ENCODE peak calls at places on chromosomes 13 and 19, in eight cellular contexts. W, E, C, H, M, O, K and D are unnamed samples.

GRCh38 chr19:13979224-13979623 is 26.9 kb downstream of the RFX1 start:
- DNase-seq in W (no peak), M (no peak), O (no peak), H (peak; percentile 49), C (no peak), E (no peak), K (no peak), D (no peak)

GRCh38 chr13:99059498-99060070 is 81.7 kb upstream of the DOCK9 start:
- DNase-seq in C (no peak), E (no peak), H (no peak), W (no peak), M (no peak), O (no peak), K (no peak), D (no peak)

GRCh38 chr13:50081106-50081898 is 66.1 kb downstream of the KCNRG start:
- DNase-seq in K (peak; percentile 68), O (peak; percentile 71), W (peak; percentile 42), H (peak; percentile 71), C (no peak), M (peak; percentile 47), E (no peak), D (peak; percentile 18)

GRCh38 chr19:44617481-44617880 is 4.1 kb downstream of the IGSF23 start:
- DNase-seq in K (no peak), O (no peak), W (no peak), M (no peak), H (no peak), E (peak; percentile 20), C (no peak), D (no peak)

GRCh38 chr13:64371045-64371444 is 2859.1 kb downstream of the PCDH9 start:
- DNase-seq in M (no peak), W (no peak), E (peak; percentile 66), O (no peak), K (no peak), H (no peak), C (no peak), D (peak; percentile 45)

GRCh38 chr19:6719540-6719861 is 949 bp downstream of the C3 start:
- DNase-seq in E (no peak), C (no peak), H (no peak), M (no peak), K (no peak), W (no peak), O (no peak), D (no peak)

GRCh38 chr19:6318772-6319171 is 14.6 kb downstream of the ACER1 start:
- DNase-seq in W (no peak), H (no peak), O (no peak), M (no peak), K (peak; percentile 16), C (no peak), E (no peak), D (peak; percentile 33)

GRCh38 chr13:99256709-99257108 is 1.5 kb downstream of the GPR18 start:
- DNase-seq in C (no peak), H (no peak), E (no peak), W (no peak), M (no peak), O (no peak), K (no peak), D (no peak)

GRCh38 chr19:16542894-16543498 is 759 bp upstream of the CHERP start:
- DNase-seq in C (peak; percentile 5), W (no peak), M (no peak), E (no peak), K (peak; percentile 15), O (no peak), H (no peak), D (peak; percentile 10)

GRCh38 chr13:41107584-41108014 is 25.0 kb downstream of the KBTBD6 start:
- DNase-seq in E (no peak), O (no peak), M (no peak), W (no peak), C (no peak), K (no peak), H (no peak), D (no peak)

GRCh38 chr13:22403144-22403543 is 732.3 kb downstream of the FGF9 start:
- DNase-seq in E (no peak), O (no peak), W (no peak), K (no peak), C (no peak), M (no peak), H (no peak), D (no peak)

GRCh38 chr19:8666814-8667405 is 31.7 kb downstream of the ACTL9 start:
- DNase-seq in K (no peak), M (no peak), C (no peak), O (no peak), H (no peak), W (no peak), E (no peak), D (no peak)

GRCh38 chr19:41697198-41697855 is 9.3 kb upstream of the CEACAM7 start:
- DNase-seq in E (no peak), K (no peak), H (no peak), W (no peak), M (no peak), O (no peak), C (no peak), D (no peak)

GRCh38 chr19:29245221-29245620 is 32.3 kb upstream of the UQCRFS1 start:
- DNase-seq in K (no peak), M (peak; percentile 22), W (no peak), H (no peak), O (no peak), C (no peak), E (no peak), D (no peak)

GRCh38 chr13:74683411-74683810 is 549.2 kb upstream of the KLF12 start:
- DNase-seq in K (no peak), M (no peak), H (no peak), W (no peak), C (no peak), E (no peak), O (no peak), D (peak; percentile 34)

GRCh38 chr13:111288276-111288675 is 32.2 kb upstream of the TEX29 start:
- DNase-seq in H (no peak), E (no peak), M (peak; percentile 64), K (no peak), W (no peak), C (no peak), O (no peak), D (no peak)

GRCh38 chr13:44399045-44399444 is 25.4 kb downstream of the SERP2 start:
- DNase-seq in M (peak; percentile 74), H (no peak), O (no peak), E (no peak), C (no peak), W (no peak), K (no peak), D (no peak)

GRCh38 chr13:45859682-45860081 is 8.1 kb upstream of the SIAH3 start:
- DNase-seq in W (no peak), M (peak; percentile 43), E (no peak), O (no peak), K (no peak), H (no peak), C (peak; percentile 48), D (peak; percentile 40)

GRCh38 chr13:50711449-50711848 is 132.0 kb downstream of the DLEU7 start:
- DNase-seq in M (no peak), C (no peak), O (no peak), E (no peak), K (no peak), W (no peak), H (no peak), D (no peak)

GRCh38 chr13:43303040-43303729 is 279.8 kb downstream of the DNAJC15 start:
- DNase-seq in K (no peak), H (peak; percentile 83), M (peak; percentile 62), E (no peak), C (peak; percentile 42), W (no peak), O (peak; percentile 74), D (peak; percentile 32)

GRCh38 chr19:6247007-6247288 is 32.8 kb downstream of the MLLT1 start:
- DNase-seq in K (no peak), O (no peak), M (no peak), C (no peak), E (no peak), W (no peak), H (no peak), D (no peak)

GRCh38 chr13:39407138-39407537 is 195.9 kb downstream of the LHFPL6 start:
- DNase-seq in W (no peak), E (no peak), H (no peak), K (no peak), O (no peak), C (no peak), M (no peak), D (no peak)

GRCh38 chr13:84439108-84439507 is 556.8 kb upstream of the SLITRK1 start:
- DNase-seq in O (no peak), K (no peak), W (no peak), M (no peak), C (no peak), H (no peak), E (no peak), D (peak; percentile 92)

GRCh38 chr13:52600666-52601065 is 41.6 kb upstream of the HNRNPA1L2 start:
- DNase-seq in W (no peak), C (no peak), O (no peak), E (no peak), H (no peak), K (no peak), M (no peak), D (no peak)

GRCh38 chr13:112588490-112589297 is 741 bp upstream of the TUBGCP3 start:
- DNase-seq in C (no peak), W (no peak), H (no peak), K (no peak), E (no peak), M (peak; percentile 97), O (no peak), D (no peak)

GRCh38 chr19:958967-959685 is 25.0 kb upstream of the WDR18 start:
- DNase-seq in K (peak; percentile 48), C (no peak), M (no peak), W (no peak), E (peak; percentile 70), H (peak; percentile 84), O (no peak), D (peak; percentile 73)

GRCh38 chr13:114077938-114078335 is 54.5 kb downstream of the RASA3 start:
- DNase-seq in O (peak; percentile 26), E (no peak), K (no peak), M (no peak), W (no peak), C (no peak), H (peak; percentile 71), D (no peak)

GRCh38 chr13:84279166-84279565 is 396.9 kb upstream of the SLITRK1 start:
- DNase-seq in C (no peak), K (no peak), W (no peak), O (no peak), H (no peak), E (no peak), M (no peak), D (peak; percentile 34)

GRCh38 chr19:17121736-17122293 is 46.2 kb downstream of the MYO9B start:
- DNase-seq in K (no peak), W (peak; percentile 4), O (no peak), H (no peak), E (no peak), M (no peak), C (no peak), D (no peak)

GRCh38 chr19:5494780-5495179 is 39.6 kb downstream of the ZNRF4 start:
- DNase-seq in H (no peak), E (no peak), W (no peak), O (no peak), M (no peak), C (no peak), K (no peak), D (no peak)

GRCh38 chr19:42466521-42467436 is 24.0 kb upstream of the CXCL17 start:
- DNase-seq in H (no peak), M (no peak), E (no peak), C (no peak), O (no peak), W (no peak), K (no peak), D (no peak)

GRCh38 chr13:53015044-53015443 is 13.6 kb upstream of the OLFM4 start:
- DNase-seq in K (no peak), M (peak; percentile 67), C (no peak), E (no peak), H (no peak), W (no peak), O (no peak), D (no peak)

GRCh38 chr13:76398426-76398825 is 487.8 kb downstream of the KCTD12 start:
- DNase-seq in O (no peak), K (no peak), C (no peak), H (no peak), M (no peak), E (no peak), W (no peak), D (peak; percentile 15)

GRCh38 chr13:41111454-41111853 is 21.1 kb downstream of the KBTBD6 start:
- DNase-seq in W (no peak), K (no peak), O (no peak), E (no peak), M (no peak), C (no peak), H (no peak), D (peak; percentile 21)